ENCODE peak calls at places on chromosome 10, in six cellular contexts. P is body of pancreas, Q is coronary artery, X is uterus, I is fibroblast of lung, Y is mesendoderm. S is an unnamed sample.

GRCh38 chr10:93541402-93542357 is 24.8 kb upstream of the FFAR4 start:
- DNase-seq in P (peak), Q (no peak), X (peak), I (peak), Y (peak), S (no peak)

GRCh38 chr10:127576751-127577161 is 27.6 kb downstream of the NPS start:
- DNase-seq in P (no peak), Q (no peak), X (no peak), I (no peak), Y (no peak), S (no peak)

GRCh38 chr10:48399056-48399541 is 92.6 kb downstream of the MAPK8 start:
- DNase-seq in P (no peak), Q (no peak), X (no peak), I (no peak), Y (no peak), S (no peak)

GRCh38 chr10:112852308-112852707 is 97.7 kb upstream of the TCF7L2 start:
- DNase-seq in P (no peak), Q (no peak), X (no peak), I (no peak), Y (no peak), S (no peak)

GRCh38 chr10:71694567-71694968 is 25.0 kb downstream of the C10orf105 start:
- DNase-seq in P (no peak), Q (no peak), X (no peak), I (no peak), Y (no peak), S (no peak)

GRCh38 chr10:121735248-121735647 is 137.0 kb upstream of the FGFR2 start:
- DNase-seq in P (no peak), Q (no peak), X (no peak), I (no peak), Y (no peak), S (no peak)

GRCh38 chr10:31977440-31978157 is 49.0 kb upstream of the ARHGAP12 start:
- DNase-seq in P (no peak), Q (no peak), X (no peak), I (peak), Y (peak), S (no peak)

GRCh38 chr10:725786-726185 is 36.3 kb upstream of the DIP2C start:
- DNase-seq in P (no peak), Q (no peak), X (no peak), I (peak), Y (no peak), S (no peak)

GRCh38 chr10:62885656-62886461 is 69.7 kb upstream of the EGR2 start:
- DNase-seq in P (no peak), Q (no peak), X (no peak), I (peak), Y (no peak), S (peak)

GRCh38 chr10:27912241-27912640 is 86.6 kb downstream of the ODAD2 start:
- DNase-seq in P (no peak), Q (no peak), X (no peak), I (peak), Y (no peak), S (no peak)

GRCh38 chr10:124180044-124180745 is 86.8 kb upstream of the CHST15 start:
- DNase-seq in P (no peak), Q (no peak), X (no peak), I (no peak), Y (no peak), S (no peak)

GRCh38 chr10:131021967-131022366 is 289.6 kb downstream of the TCERG1L start:
- DNase-seq in P (no peak), Q (no peak), X (no peak), I (no peak), Y (no peak), S (no peak)

GRCh38 chr10:44914891-44915290 is 3.8 kb downstream of the TMEM72 start:
- DNase-seq in P (no peak), Q (no peak), X (no peak), I (no peak), Y (no peak), S (no peak)

GRCh38 chr10:44911081-44911540 is at the start of gene TMEM72:
- DNase-seq in P (peak), Q (no peak), X (no peak), I (no peak), Y (peak), S (no peak)

GRCh38 chr10:44909910-44910309 is 1.2 kb upstream of the TMEM72 start:
- DNase-seq in P (no peak), Q (no peak), X (no peak), I (no peak), Y (no peak), S (no peak)

GRCh38 chr10:44913312-44914079 is 2.4 kb downstream of the TMEM72 start:
- DNase-seq in P (no peak), Q (no peak), X (no peak), I (no peak), Y (no peak), S (no peak)

DNA sequence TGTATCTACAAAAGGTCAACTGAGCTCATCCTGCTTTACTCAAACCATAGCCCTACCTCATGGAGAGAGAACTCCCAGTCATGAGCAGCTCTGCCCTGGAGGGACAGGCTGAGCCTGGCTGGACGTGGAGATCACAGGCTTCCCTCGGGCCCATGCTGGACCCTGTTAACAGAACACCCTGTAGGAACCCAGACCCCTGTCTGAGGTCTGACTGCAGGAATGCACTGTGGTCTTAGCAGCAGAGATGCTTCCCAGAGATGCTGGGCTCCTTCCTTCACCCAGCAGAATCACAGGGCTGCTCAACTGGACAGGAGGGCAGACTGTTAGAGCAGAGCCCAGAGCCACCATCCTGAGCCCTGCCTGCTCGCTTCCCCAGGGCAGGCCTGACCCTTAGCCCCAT is 814 bp downstream of the TMEM72 start:
- DNase-seq in P (no peak), Q (no peak), X (no peak), I (no peak), Y (no peak), S (no peak)
- H3K4me3 ChIP-seq in P (no peak), Q (no peak), X (no peak), I (no peak), Y (no peak), S (no peak)

GRCh38 chr10:109924100-109924499 is 789 bp upstream of the XPNPEP1 start:
- DNase-seq in P (no peak), Q (no peak), X (no peak), I (no peak), Y (no peak), S (no peak)
- H3K4me3 ChIP-seq in P (no peak), Q (peak), X (peak), I (no peak), Y (no peak), S (no peak)

GRCh38 chr10:109451879-109452278 is 471.4 kb downstream of the XPNPEP1 start:
- DNase-seq in P (no peak), Q (no peak), X (no peak), I (no peak), Y (peak), S (no peak)

GRCh38 chr10:109454691-109455090 is 468.6 kb downstream of the XPNPEP1 start:
- DNase-seq in P (no peak), Q (no peak), X (no peak), I (no peak), Y (no peak), S (no peak)

GRCh38 chr10:109456566-109457361 is 466.5 kb downstream of the XPNPEP1 start:
- DNase-seq in P (no peak), Q (no peak), X (no peak), I (no peak), Y (peak), S (no peak)
- H3K4me3 ChIP-seq in P (peak), Q (peak), X (peak), I (no peak), Y (peak), S (peak)

DNA sequence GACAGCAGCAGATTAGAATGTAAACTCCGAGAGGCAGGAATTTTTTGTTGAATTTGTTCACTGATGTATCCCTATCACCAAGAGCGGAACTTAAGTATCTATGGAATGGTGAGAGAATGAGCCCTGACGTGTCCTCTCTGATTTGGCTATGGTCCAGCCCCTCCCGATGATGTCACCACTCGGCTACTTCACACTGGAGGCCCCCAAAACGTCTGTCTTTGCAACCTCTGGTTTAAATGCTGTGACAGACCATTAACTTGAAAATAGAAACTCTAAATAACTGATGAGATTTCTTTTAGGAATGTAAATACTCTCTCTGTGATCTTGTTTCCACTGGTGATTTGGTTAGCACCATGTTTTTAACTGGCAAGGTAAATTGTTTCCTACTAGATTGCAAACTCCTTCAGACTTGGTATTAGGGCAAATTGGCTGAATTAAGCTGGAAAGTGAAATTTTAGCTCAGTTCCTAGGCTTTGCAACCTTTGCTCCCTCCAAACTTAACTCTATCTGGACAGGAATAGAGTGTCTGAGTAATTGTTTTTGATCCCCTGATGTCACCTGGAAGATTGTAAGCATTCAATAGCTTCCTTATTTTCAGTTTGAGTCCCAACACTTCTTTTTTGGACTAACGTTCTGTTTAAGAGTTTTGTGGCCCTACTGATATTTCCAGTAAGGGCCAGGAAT is 19.1 kb downstream of the SLC16A12 start:
- DNase-seq in P (peak), Q (no peak), X (peak), I (peak), Y (peak), S (peak)
- H3K4me3 ChIP-seq in P (no peak), Q (peak), X (no peak), I (peak), Y (no peak), S (peak)

GRCh38 chr10:51073035-51073434 is 1.3 kb upstream of the PRKG1 start:
- DNase-seq in P (no peak), Q (no peak), X (no peak), I (no peak), Y (no peak), S (no peak)
- H3K4me3 ChIP-seq in P (no peak), Q (peak), X (peak), I (peak), Y (no peak), S (peak)

GRCh38 chr10:119893845-119894427 is 1.4 kb downstream of the SEC23IP start:
- DNase-seq in P (no peak), Q (no peak), X (no peak), I (no peak), Y (no peak), S (no peak)
- H3K4me3 ChIP-seq in P (no peak), Q (peak), X (peak), I (peak), Y (no peak), S (peak)

S was measured in skeletal muscle cell.